ENCODE peak calls at places on chromosomes 7 and 10, in ten cellular contexts. One of them, this sample, is unnamed.

GRCh38 chr10:80498833-80499671 is 38.6 kb upstream of the SH2D4B start:
- DNase-seq in ascending aorta: peak
- DNase-seq in dorsolateral prefrontal cortex: no peak
- DNase-seq in tibial nerve: peak
- DNase-seq in psoas muscle: peak
- DNase-seq in MM.1S: no peak
- DNase-seq in naive thymus-derived CD4-positive, alpha-beta T cell: no peak
- DNase-seq in colonic mucosa: peak
- DNase-seq in cardiac muscle cell: no peak
- DNase-seq in AG04450: peak
- DNase-seq in this sample: peak

GRCh38 chr10:78210548-78210947 is 176.9 kb downstream of the RPS24 start:
- DNase-seq in dorsolateral prefrontal cortex: no peak
- DNase-seq in colonic mucosa: no peak
- DNase-seq in AG04450: no peak
- DNase-seq in MM.1S: no peak
- DNase-seq in ascending aorta: no peak
- DNase-seq in cardiac muscle cell: no peak
- DNase-seq in psoas muscle: no peak
- DNase-seq in naive thymus-derived CD4-positive, alpha-beta T cell: no peak
- DNase-seq in tibial nerve: no peak
- DNase-seq in this sample: no peak

GRCh38 chr7:92669616-92670153 is 79.5 kb upstream of the FAM133B start:
- DNase-seq in tibial nerve: no peak
- DNase-seq in cardiac muscle cell: no peak
- DNase-seq in ascending aorta: no peak
- DNase-seq in dorsolateral prefrontal cortex: no peak
- DNase-seq in AG04450: no peak
- DNase-seq in naive thymus-derived CD4-positive, alpha-beta T cell: no peak
- DNase-seq in MM.1S: no peak
- DNase-seq in psoas muscle: no peak
- DNase-seq in colonic mucosa: no peak
- DNase-seq in this sample: no peak

GRCh38 chr7:86750124-86750523 is 106.4 kb downstream of the GRM3 start:
- DNase-seq in colonic mucosa: no peak
- DNase-seq in dorsolateral prefrontal cortex: no peak
- DNase-seq in naive thymus-derived CD4-positive, alpha-beta T cell: no peak
- DNase-seq in tibial nerve: no peak
- DNase-seq in MM.1S: no peak
- DNase-seq in cardiac muscle cell: no peak
- DNase-seq in ascending aorta: no peak
- DNase-seq in psoas muscle: no peak
- DNase-seq in AG04450: no peak
- DNase-seq in this sample: no peak

GRCh38 chr10:121522841-121523240 is 75.4 kb downstream of the FGFR2 start:
- DNase-seq in colonic mucosa: no peak
- DNase-seq in MM.1S: no peak
- DNase-seq in dorsolateral prefrontal cortex: no peak
- DNase-seq in naive thymus-derived CD4-positive, alpha-beta T cell: no peak
- DNase-seq in ascending aorta: no peak
- DNase-seq in AG04450: no peak
- DNase-seq in psoas muscle: no peak
- DNase-seq in tibial nerve: no peak
- DNase-seq in cardiac muscle cell: no peak
- DNase-seq in this sample: no peak

GRCh38 chr10:10160821-10161312 is 856.8 kb upstream of the CELF2 start:
- DNase-seq in tibial nerve: no peak
- DNase-seq in cardiac muscle cell: no peak
- DNase-seq in MM.1S: no peak
- DNase-seq in dorsolateral prefrontal cortex: no peak
- DNase-seq in ascending aorta: no peak
- DNase-seq in AG04450: no peak
- DNase-seq in psoas muscle: no peak
- DNase-seq in naive thymus-derived CD4-positive, alpha-beta T cell: no peak
- DNase-seq in colonic mucosa: no peak
- DNase-seq in this sample: no peak

GRCh38 chr7:22958742-22959141 is 55.2 kb downstream of the HYCC1 start:
- DNase-seq in MM.1S: no peak
- DNase-seq in colonic mucosa: no peak
- DNase-seq in psoas muscle: no peak
- DNase-seq in naive thymus-derived CD4-positive, alpha-beta T cell: no peak
- DNase-seq in ascending aorta: no peak
- DNase-seq in dorsolateral prefrontal cortex: no peak
- DNase-seq in tibial nerve: no peak
- DNase-seq in cardiac muscle cell: no peak
- DNase-seq in AG04450: no peak
- DNase-seq in this sample: no peak

GRCh38 chr10:90743291-90743690 is 114.5 kb downstream of the HTR7 start:
- DNase-seq in MM.1S: no peak
- DNase-seq in ascending aorta: no peak
- DNase-seq in psoas muscle: no peak
- DNase-seq in naive thymus-derived CD4-positive, alpha-beta T cell: no peak
- DNase-seq in colonic mucosa: no peak
- DNase-seq in tibial nerve: no peak
- DNase-seq in dorsolateral prefrontal cortex: no peak
- DNase-seq in AG04450: no peak
- DNase-seq in cardiac muscle cell: no peak
- DNase-seq in this sample: no peak

GRCh38 chr10:110609592-110609991 is 34.5 kb upstream of the RBM20 start:
- DNase-seq in naive thymus-derived CD4-positive, alpha-beta T cell: no peak
- DNase-seq in AG04450: no peak
- DNase-seq in cardiac muscle cell: peak
- DNase-seq in ascending aorta: no peak
- DNase-seq in tibial nerve: no peak
- DNase-seq in dorsolateral prefrontal cortex: no peak
- DNase-seq in psoas muscle: peak
- DNase-seq in MM.1S: no peak
- DNase-seq in colonic mucosa: no peak
- DNase-seq in this sample: no peak

GRCh38 chr7:155953781-155954549 is 141.7 kb upstream of the SHH start:
- DNase-seq in tibial nerve: no peak
- DNase-seq in colonic mucosa: peak
- DNase-seq in naive thymus-derived CD4-positive, alpha-beta T cell: no peak
- DNase-seq in dorsolateral prefrontal cortex: no peak
- DNase-seq in MM.1S: no peak
- DNase-seq in ascending aorta: peak
- DNase-seq in AG04450: no peak
- DNase-seq in psoas muscle: no peak
- DNase-seq in cardiac muscle cell: no peak
- DNase-seq in this sample: no peak

GRCh38 chr7:96312502-96312901 is 9.4 kb downstream of the SLC25A13 start:
- DNase-seq in naive thymus-derived CD4-positive, alpha-beta T cell: no peak
- DNase-seq in colonic mucosa: no peak
- DNase-seq in AG04450: no peak
- DNase-seq in ascending aorta: no peak
- DNase-seq in MM.1S: no peak
- DNase-seq in cardiac muscle cell: no peak
- DNase-seq in psoas muscle: no peak
- DNase-seq in dorsolateral prefrontal cortex: no peak
- DNase-seq in tibial nerve: no peak
- DNase-seq in this sample: no peak
- H3K27ac ChIP-seq in naive thymus-derived CD4-positive, alpha-beta T cell: no peak
- H3K27ac ChIP-seq in colonic mucosa: no peak
- H3K27ac ChIP-seq in AG04450: no peak
- H3K27ac ChIP-seq in ascending aorta: no peak
- H3K27ac ChIP-seq in MM.1S: no peak
- H3K27ac ChIP-seq in cardiac muscle cell: no peak
- H3K27ac ChIP-seq in psoas muscle: peak
- H3K27ac ChIP-seq in dorsolateral prefrontal cortex: peak
- H3K27ac ChIP-seq in tibial nerve: no peak
- H3K27ac ChIP-seq in this sample: no peak

GRCh38 chr7:101950450-101951119 is 133.2 kb downstream of the CUX1 start:
- DNase-seq in ascending aorta: no peak
- DNase-seq in AG04450: peak
- DNase-seq in naive thymus-derived CD4-positive, alpha-beta T cell: no peak
- DNase-seq in tibial nerve: no peak
- DNase-seq in MM.1S: no peak
- DNase-seq in cardiac muscle cell: no peak
- DNase-seq in colonic mucosa: no peak
- DNase-seq in dorsolateral prefrontal cortex: no peak
- DNase-seq in psoas muscle: no peak
- DNase-seq in this sample: no peak
- H3K27ac ChIP-seq in ascending aorta: peak
- H3K27ac ChIP-seq in AG04450: peak
- H3K27ac ChIP-seq in naive thymus-derived CD4-positive, alpha-beta T cell: no peak
- H3K27ac ChIP-seq in tibial nerve: no peak
- H3K27ac ChIP-seq in MM.1S: no peak
- H3K27ac ChIP-seq in cardiac muscle cell: no peak
- H3K27ac ChIP-seq in colonic mucosa: no peak
- H3K27ac ChIP-seq in dorsolateral prefrontal cortex: no peak
- H3K27ac ChIP-seq in psoas muscle: peak
- H3K27ac ChIP-seq in this sample: peak

GRCh38 chr7:124246262-124246863 is 213.5 kb upstream of the TMEM229A start:
- DNase-seq in AG04450: no peak
- DNase-seq in colonic mucosa: no peak
- DNase-seq in psoas muscle: no peak
- DNase-seq in tibial nerve: no peak
- DNase-seq in MM.1S: no peak
- DNase-seq in naive thymus-derived CD4-positive, alpha-beta T cell: no peak
- DNase-seq in cardiac muscle cell: no peak
- DNase-seq in dorsolateral prefrontal cortex: no peak
- DNase-seq in ascending aorta: no peak
- DNase-seq in this sample: no peak
- H3K27ac ChIP-seq in AG04450: peak
- H3K27ac ChIP-seq in colonic mucosa: no peak
- H3K27ac ChIP-seq in psoas muscle: no peak
- H3K27ac ChIP-seq in tibial nerve: no peak
- H3K27ac ChIP-seq in MM.1S: no peak
- H3K27ac ChIP-seq in naive thymus-derived CD4-positive, alpha-beta T cell: no peak
- H3K27ac ChIP-seq in cardiac muscle cell: no peak
- H3K27ac ChIP-seq in dorsolateral prefrontal cortex: no peak
- H3K27ac ChIP-seq in ascending aorta: no peak
- H3K27ac ChIP-seq in this sample: no peak

DNA sequence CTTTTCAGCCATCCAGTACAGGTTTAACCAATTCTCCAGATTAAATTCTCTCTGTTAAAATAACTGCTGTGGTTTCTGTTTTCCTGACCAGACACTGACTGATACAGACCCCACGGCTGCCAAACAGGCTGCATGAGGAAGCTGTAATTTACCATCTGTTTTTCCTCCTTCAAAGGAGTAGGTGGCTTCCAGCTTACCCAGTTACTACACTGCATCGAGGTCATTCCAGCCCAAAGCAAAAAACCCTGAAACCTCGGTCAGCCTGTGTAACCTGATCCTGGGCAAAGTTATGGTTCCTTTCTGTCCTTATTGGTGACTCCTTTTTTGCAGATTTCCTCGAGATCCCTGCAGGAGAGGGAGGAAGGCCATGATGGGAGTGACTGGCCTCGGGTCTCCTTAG is 27.9 kb upstream of the LOXL4 start:
- DNase-seq in tibial nerve: no peak
- DNase-seq in colonic mucosa: no peak
- DNase-seq in psoas muscle: no peak
- DNase-seq in naive thymus-derived CD4-positive, alpha-beta T cell: no peak
- DNase-seq in dorsolateral prefrontal cortex: no peak
- DNase-seq in cardiac muscle cell: no peak
- DNase-seq in MM.1S: no peak
- DNase-seq in AG04450: peak
- DNase-seq in ascending aorta: peak
- DNase-seq in this sample: no peak
- H3K27ac ChIP-seq in tibial nerve: no peak
- H3K27ac ChIP-seq in colonic mucosa: no peak
- H3K27ac ChIP-seq in psoas muscle: no peak
- H3K27ac ChIP-seq in naive thymus-derived CD4-positive, alpha-beta T cell: no peak
- H3K27ac ChIP-seq in dorsolateral prefrontal cortex: no peak
- H3K27ac ChIP-seq in cardiac muscle cell: no peak
- H3K27ac ChIP-seq in MM.1S: peak
- H3K27ac ChIP-seq in AG04450: no peak
- H3K27ac ChIP-seq in ascending aorta: no peak
- H3K27ac ChIP-seq in this sample: no peak

DNA sequence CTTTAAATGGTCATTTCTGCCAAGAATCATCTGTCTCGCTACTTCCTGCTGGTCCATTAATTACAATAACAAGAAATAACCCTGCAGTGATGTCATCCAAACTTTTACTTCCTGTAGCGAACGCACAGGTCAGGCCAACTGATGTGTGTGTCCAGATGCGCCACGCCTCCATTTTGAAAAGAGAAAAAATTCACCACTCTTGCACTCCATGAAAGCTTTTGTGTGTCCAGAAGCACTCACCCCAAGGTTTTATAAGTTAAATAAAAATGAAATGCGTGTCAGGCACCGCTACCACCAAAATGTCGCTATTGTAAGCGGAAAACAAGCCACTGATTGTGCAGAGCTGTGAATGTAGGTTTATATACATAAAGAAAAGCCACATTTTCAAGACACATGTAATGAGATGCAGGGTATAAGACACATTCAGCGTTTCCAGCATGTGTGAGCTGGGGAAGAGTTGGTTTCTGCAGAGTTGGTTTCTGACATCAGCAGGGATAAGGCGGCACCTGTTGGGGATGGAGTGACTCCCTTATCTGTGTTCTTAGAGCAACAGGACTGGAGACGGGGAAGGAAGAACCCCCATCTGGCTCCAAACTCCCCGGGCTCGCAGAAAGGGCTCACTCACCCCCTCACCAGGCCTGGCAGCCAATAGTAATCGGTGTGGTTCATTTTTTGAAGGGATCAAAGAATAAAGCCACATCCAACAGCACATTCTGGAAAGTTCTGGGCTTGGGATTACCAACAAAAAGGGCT is 83.3 kb downstream of the CTBP2 start:
- DNase-seq in dorsolateral prefrontal cortex: peak
- DNase-seq in naive thymus-derived CD4-positive, alpha-beta T cell: no peak
- DNase-seq in cardiac muscle cell: no peak
- DNase-seq in AG04450: no peak
- DNase-seq in tibial nerve: no peak
- DNase-seq in MM.1S: no peak
- DNase-seq in colonic mucosa: no peak
- DNase-seq in ascending aorta: no peak
- DNase-seq in psoas muscle: no peak
- DNase-seq in this sample: no peak
- H3K27ac ChIP-seq in dorsolateral prefrontal cortex: peak
- H3K27ac ChIP-seq in naive thymus-derived CD4-positive, alpha-beta T cell: no peak
- H3K27ac ChIP-seq in cardiac muscle cell: no peak
- H3K27ac ChIP-seq in AG04450: no peak
- H3K27ac ChIP-seq in tibial nerve: no peak
- H3K27ac ChIP-seq in MM.1S: no peak
- H3K27ac ChIP-seq in colonic mucosa: no peak
- H3K27ac ChIP-seq in ascending aorta: no peak
- H3K27ac ChIP-seq in psoas muscle: peak
- H3K27ac ChIP-seq in this sample: no peak

DNA sequence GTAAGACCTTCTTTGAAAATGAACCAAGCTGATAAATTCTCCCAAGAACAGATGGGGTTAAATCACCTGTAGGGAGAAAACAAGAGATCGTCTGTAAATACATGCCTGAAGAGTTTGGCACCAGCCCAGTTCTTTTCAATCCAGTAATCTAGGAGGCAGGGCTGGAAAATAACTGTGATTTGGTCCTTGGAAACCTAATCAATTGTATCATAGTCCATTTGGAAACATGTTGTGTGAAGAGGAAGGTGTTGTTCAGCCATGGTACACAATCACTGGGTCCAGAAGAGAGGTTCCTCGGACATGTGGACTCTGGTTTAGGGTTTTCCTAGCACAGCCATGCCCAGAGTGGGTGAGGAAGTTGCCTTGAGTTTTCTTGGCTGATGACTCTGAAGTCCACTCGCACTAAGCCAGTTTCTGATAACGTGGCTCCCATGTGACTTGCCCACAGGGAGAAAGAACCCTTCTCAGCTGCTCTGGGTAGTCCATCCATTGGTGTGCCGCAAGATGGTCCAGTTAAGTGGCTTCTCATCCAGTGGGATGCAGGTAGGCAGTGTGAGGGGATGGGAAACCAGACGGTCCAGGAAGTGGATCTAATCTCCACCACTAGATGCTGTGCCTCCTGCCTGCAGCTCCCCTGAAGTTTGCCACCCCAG is 5.1 kb downstream of the BLNK start:
- DNase-seq in psoas muscle: no peak
- DNase-seq in dorsolateral prefrontal cortex: no peak
- DNase-seq in ascending aorta: no peak
- DNase-seq in AG04450: no peak
- DNase-seq in cardiac muscle cell: no peak
- DNase-seq in MM.1S: no peak
- DNase-seq in naive thymus-derived CD4-positive, alpha-beta T cell: no peak
- DNase-seq in colonic mucosa: no peak
- DNase-seq in tibial nerve: no peak
- DNase-seq in this sample: no peak
- H3K27ac ChIP-seq in psoas muscle: no peak
- H3K27ac ChIP-seq in dorsolateral prefrontal cortex: no peak
- H3K27ac ChIP-seq in ascending aorta: no peak
- H3K27ac ChIP-seq in AG04450: no peak
- H3K27ac ChIP-seq in cardiac muscle cell: no peak
- H3K27ac ChIP-seq in MM.1S: no peak
- H3K27ac ChIP-seq in naive thymus-derived CD4-positive, alpha-beta T cell: no peak
- H3K27ac ChIP-seq in colonic mucosa: no peak
- H3K27ac ChIP-seq in tibial nerve: no peak
- H3K27ac ChIP-seq in this sample: peak